ENCODE peak calls at places on chromosomes 7 and 10, in seven cellular contexts. One of them, this sample, is unnamed.

GRCh38 chr10:19328582-19328981 is 280.0 kb downstream of the MALRD1 start:
- DNase-seq in tibial nerve: no peak
- DNase-seq in ovary: no peak
- DNase-seq in ascending aorta: no peak
- DNase-seq in heart left ventricle: no peak
- DNase-seq in Panc1: no peak
- DNase-seq in PC-9: no peak
- DNase-seq in this sample: no peak

GRCh38 chr7:127628445-127628844 is 10.5 kb upstream of the PAX4 start:
- DNase-seq in tibial nerve: no peak
- DNase-seq in ovary: no peak
- DNase-seq in ascending aorta: no peak
- DNase-seq in heart left ventricle: no peak
- DNase-seq in Panc1: no peak
- DNase-seq in PC-9: no peak
- DNase-seq in this sample: no peak

GRCh38 chr10:109593686-109594085 is 329.6 kb downstream of the XPNPEP1 start:
- DNase-seq in tibial nerve: no peak
- DNase-seq in ovary: no peak
- DNase-seq in ascending aorta: no peak
- DNase-seq in heart left ventricle: no peak
- DNase-seq in Panc1: no peak
- DNase-seq in PC-9: no peak
- DNase-seq in this sample: no peak

GRCh38 chr7:96427143-96427542 is 105.2 kb upstream of the SLC25A13 start:
- DNase-seq in tibial nerve: no peak
- DNase-seq in ovary: no peak
- DNase-seq in ascending aorta: no peak
- DNase-seq in heart left ventricle: no peak
- DNase-seq in Panc1: no peak
- DNase-seq in PC-9: no peak
- DNase-seq in this sample: no peak

GRCh38 chr7:155969192-155969929 is 157.1 kb upstream of the SHH start:
- DNase-seq in tibial nerve: no peak
- DNase-seq in ovary: no peak
- DNase-seq in ascending aorta: no peak
- DNase-seq in heart left ventricle: no peak
- DNase-seq in Panc1: no peak
- DNase-seq in PC-9: no peak
- DNase-seq in this sample: no peak

GRCh38 chr7:2503056-2503941 is 16.3 kb upstream of the LFNG start:
- DNase-seq in tibial nerve: no peak
- DNase-seq in ovary: no peak
- DNase-seq in ascending aorta: no peak
- DNase-seq in heart left ventricle: no peak
- DNase-seq in Panc1: no peak
- DNase-seq in PC-9: no peak
- DNase-seq in this sample: no peak

GRCh38 chr7:100720645-100721504 is 607 bp downstream of the EPO start:
- DNase-seq in tibial nerve: no peak
- DNase-seq in ovary: no peak
- DNase-seq in ascending aorta: no peak
- DNase-seq in heart left ventricle: no peak
- DNase-seq in Panc1: no peak
- DNase-seq in PC-9: no peak
- DNase-seq in this sample: no peak

GRCh38 chr10:124417846-124418725 is 637 bp downstream of the OAT start:
- DNase-seq in tibial nerve: peak; percentile 28
- DNase-seq in ovary: peak; percentile 75
- DNase-seq in ascending aorta: no peak
- DNase-seq in heart left ventricle: peak; percentile 59
- DNase-seq in Panc1: no peak
- DNase-seq in PC-9: no peak
- DNase-seq in this sample: peak; percentile 74

GRCh38 chr7:2381227-2381626 is 22.2 kb upstream of the CHST12 start:
- DNase-seq in tibial nerve: no peak
- DNase-seq in ovary: no peak
- DNase-seq in ascending aorta: no peak
- DNase-seq in heart left ventricle: no peak
- DNase-seq in Panc1: no peak
- DNase-seq in PC-9: no peak
- DNase-seq in this sample: no peak

GRCh38 chr7:109376576-109376975 is 806.9 kb downstream of the DNAJB9 start:
- DNase-seq in tibial nerve: no peak
- DNase-seq in ovary: no peak
- DNase-seq in ascending aorta: no peak
- DNase-seq in heart left ventricle: no peak
- DNase-seq in Panc1: no peak
- DNase-seq in PC-9: no peak
- DNase-seq in this sample: no peak

GRCh38 chr10:53071505-53072125 is 299.0 kb upstream of the MBL2 start:
- DNase-seq in tibial nerve: no peak
- DNase-seq in ovary: no peak
- DNase-seq in ascending aorta: no peak
- DNase-seq in heart left ventricle: no peak
- DNase-seq in Panc1: no peak
- DNase-seq in PC-9: no peak
- DNase-seq in this sample: no peak

GRCh38 chr7:5284304-5285281 is 1.9 kb downstream of the SLC29A4 start:
- DNase-seq in tibial nerve: no peak
- DNase-seq in ovary: peak; percentile 61
- DNase-seq in ascending aorta: no peak
- DNase-seq in heart left ventricle: peak; percentile 50
- DNase-seq in Panc1: no peak
- DNase-seq in PC-9: peak; percentile 52
- DNase-seq in this sample: peak; percentile 82

GRCh38 chr7:99599836-99600235 is 1.8 kb downstream of the TMEM225B start:
- DNase-seq in tibial nerve: no peak
- DNase-seq in ovary: no peak
- DNase-seq in ascending aorta: no peak
- DNase-seq in heart left ventricle: no peak
- DNase-seq in Panc1: no peak
- DNase-seq in PC-9: no peak
- DNase-seq in this sample: no peak

GRCh38 chr10:105592468-105592867 is 951.4 kb downstream of the SORCS3 start:
- DNase-seq in tibial nerve: no peak
- DNase-seq in ovary: no peak
- DNase-seq in ascending aorta: no peak
- DNase-seq in heart left ventricle: no peak
- DNase-seq in Panc1: no peak
- DNase-seq in PC-9: no peak
- DNase-seq in this sample: no peak

GRCh38 chr7:26078437-26079362 is 73.3 kb upstream of the NFE2L3 start:
- DNase-seq in tibial nerve: peak; percentile 63
- DNase-seq in ovary: peak; percentile 19
- DNase-seq in ascending aorta: peak; percentile 26
- DNase-seq in heart left ventricle: peak; percentile 53
- DNase-seq in Panc1: no peak
- DNase-seq in PC-9: no peak
- DNase-seq in this sample: peak; percentile 86

GRCh38 chr10:61399386-61399785 is 53.8 kb downstream of the TMEM26 start:
- DNase-seq in tibial nerve: no peak
- DNase-seq in ovary: no peak
- DNase-seq in ascending aorta: no peak
- DNase-seq in heart left ventricle: no peak
- DNase-seq in Panc1: no peak
- DNase-seq in PC-9: no peak
- DNase-seq in this sample: no peak

GRCh38 chr10:6512182-6512581 is 67.9 kb downstream of the PRKCQ start:
- DNase-seq in tibial nerve: no peak
- DNase-seq in ovary: no peak
- DNase-seq in ascending aorta: no peak
- DNase-seq in heart left ventricle: no peak
- DNase-seq in Panc1: no peak
- DNase-seq in PC-9: no peak
- DNase-seq in this sample: no peak

GRCh38 chr10:75746356-75746755 is 314.9 kb downstream of the LRMDA start:
- DNase-seq in tibial nerve: no peak
- DNase-seq in ovary: no peak
- DNase-seq in ascending aorta: no peak
- DNase-seq in heart left ventricle: no peak
- DNase-seq in Panc1: no peak
- DNase-seq in PC-9: no peak
- DNase-seq in this sample: peak; percentile 17

GRCh38 chr7:130942211-130942964 is 208.4 kb upstream of the KLF14 start:
- DNase-seq in tibial nerve: peak; percentile 76
- DNase-seq in ovary: no peak
- DNase-seq in ascending aorta: no peak
- DNase-seq in heart left ventricle: no peak
- DNase-seq in Panc1: peak; percentile 91
- DNase-seq in PC-9: no peak
- DNase-seq in this sample: no peak

GRCh38 chr7:44441079-44441478 is 49.4 kb downstream of the NUDCD3 start:
- DNase-seq in tibial nerve: no peak
- DNase-seq in ovary: no peak
- DNase-seq in ascending aorta: no peak
- DNase-seq in heart left ventricle: no peak
- DNase-seq in Panc1: no peak
- DNase-seq in PC-9: peak; percentile 26
- DNase-seq in this sample: no peak

GRCh38 chr7:29265208-29265923 is 70.8 kb downstream of the CHN2 start:
- DNase-seq in tibial nerve: peak; percentile 32
- DNase-seq in ovary: no peak
- DNase-seq in ascending aorta: no peak
- DNase-seq in heart left ventricle: no peak
- DNase-seq in Panc1: no peak
- DNase-seq in PC-9: no peak
- DNase-seq in this sample: peak; percentile 82

GRCh38 chr7:75937958-75938786 is 23.2 kb downstream of the POR start:
- DNase-seq in tibial nerve: peak; percentile 70
- DNase-seq in ovary: peak; percentile 49
- DNase-seq in ascending aorta: peak; percentile 48
- DNase-seq in heart left ventricle: peak; percentile 92
- DNase-seq in Panc1: no peak
- DNase-seq in PC-9: no peak
- DNase-seq in this sample: no peak

GRCh38 chr7:23713285-23714235 is 3.5 kb downstream of the STK31 start:
- DNase-seq in tibial nerve: no peak
- DNase-seq in ovary: no peak
- DNase-seq in ascending aorta: no peak
- DNase-seq in heart left ventricle: no peak
- DNase-seq in Panc1: peak; percentile 77
- DNase-seq in PC-9: peak; percentile 93
- DNase-seq in this sample: no peak

GRCh38 chr7:75072978-75073282 is 672 bp downstream of the RCC1L start:
- DNase-seq in tibial nerve: no peak
- DNase-seq in ovary: no peak
- DNase-seq in ascending aorta: no peak
- DNase-seq in heart left ventricle: no peak
- DNase-seq in Panc1: no peak
- DNase-seq in PC-9: no peak
- DNase-seq in this sample: no peak

GRCh38 chr7:101386558-101387199 is 24.0 kb downstream of the COL26A1 start:
- DNase-seq in tibial nerve: no peak
- DNase-seq in ovary: no peak
- DNase-seq in ascending aorta: no peak
- DNase-seq in heart left ventricle: peak; percentile 33
- DNase-seq in Panc1: no peak
- DNase-seq in PC-9: no peak
- DNase-seq in this sample: peak; percentile 29

GRCh38 chr7:2093841-2094220 is 138.9 kb downstream of the MAD1L1 start:
- DNase-seq in tibial nerve: no peak
- DNase-seq in ovary: peak; percentile 22
- DNase-seq in ascending aorta: no peak
- DNase-seq in heart left ventricle: no peak
- DNase-seq in Panc1: no peak
- DNase-seq in PC-9: no peak
- DNase-seq in this sample: no peak

GRCh38 chr7:91090684-91091083 is 173.5 kb upstream of the FZD1 start:
- DNase-seq in tibial nerve: no peak
- DNase-seq in ovary: no peak
- DNase-seq in ascending aorta: no peak
- DNase-seq in heart left ventricle: no peak
- DNase-seq in Panc1: no peak
- DNase-seq in PC-9: no peak
- DNase-seq in this sample: no peak

GRCh38 chr7:91093181-91093580 is 171.1 kb upstream of the FZD1 start:
- DNase-seq in tibial nerve: no peak
- DNase-seq in ovary: no peak
- DNase-seq in ascending aorta: no peak
- DNase-seq in heart left ventricle: no peak
- DNase-seq in Panc1: no peak
- DNase-seq in PC-9: no peak
- DNase-seq in this sample: no peak

GRCh38 chr7:91088156-91088555 is 176.1 kb upstream of the FZD1 start:
- DNase-seq in tibial nerve: no peak
- DNase-seq in ovary: no peak
- DNase-seq in ascending aorta: no peak
- DNase-seq in heart left ventricle: no peak
- DNase-seq in Panc1: no peak
- DNase-seq in PC-9: no peak
- DNase-seq in this sample: no peak

GRCh38 chr7:91091631-91092030 is 172.6 kb upstream of the FZD1 start:
- DNase-seq in tibial nerve: no peak
- DNase-seq in ovary: no peak
- DNase-seq in ascending aorta: no peak
- DNase-seq in heart left ventricle: no peak
- DNase-seq in Panc1: no peak
- DNase-seq in PC-9: no peak
- DNase-seq in this sample: no peak

GRCh38 chr7:91089382-91089963 is 174.8 kb upstream of the FZD1 start:
- DNase-seq in tibial nerve: peak; percentile 27
- DNase-seq in ovary: no peak
- DNase-seq in ascending aorta: no peak
- DNase-seq in heart left ventricle: no peak
- DNase-seq in Panc1: peak; percentile 24
- DNase-seq in PC-9: no peak
- DNase-seq in this sample: peak; percentile 64
- TF ChIP-seq CTCF in tibial nerve: peak; percentile 66
- TF ChIP-seq CTCF in ovary: peak; percentile 71
- TF ChIP-seq CTCF in ascending aorta: peak; percentile 76
- TF ChIP-seq CTCF in heart left ventricle: peak; percentile 84
- TF ChIP-seq CTCF in Panc1: peak; percentile 81
- TF ChIP-seq CTCF in PC-9: peak; percentile 84
- TF ChIP-seq CTCF in this sample: peak; percentile 79

GRCh38 chr10:102009801-102010425 is 46.1 kb downstream of the ARMH3 start:
- DNase-seq in tibial nerve: peak; percentile 70
- DNase-seq in ovary: peak; percentile 30
- DNase-seq in ascending aorta: no peak
- DNase-seq in heart left ventricle: peak; percentile 53
- DNase-seq in Panc1: peak; percentile 90
- DNase-seq in PC-9: peak; percentile 76
- DNase-seq in this sample: peak; percentile 92
- H3K27ac ChIP-seq in tibial nerve: no peak overlapping the region
- H3K27ac ChIP-seq in ovary: no peak overlapping the region
- H3K27ac ChIP-seq in ascending aorta: no peak overlapping the region
- H3K27ac ChIP-seq in heart left ventricle: no peak overlapping the region
- H3K27ac ChIP-seq in Panc1: no peak overlapping the region
- H3K27ac ChIP-seq in PC-9: no peak overlapping the region
- H3K27ac ChIP-seq in this sample: no peak overlapping the region

GRCh38 chr7:27129729-27130539 is 623 bp downstream of the HOXA4 start:
- DNase-seq in tibial nerve: no peak
- DNase-seq in ovary: no peak
- DNase-seq in ascending aorta: no peak
- DNase-seq in heart left ventricle: no peak
- DNase-seq in Panc1: no peak
- DNase-seq in PC-9: no peak
- DNase-seq in this sample: no peak
- TF ChIP-seq CTCF in tibial nerve: peak; percentile 21
- TF ChIP-seq CTCF in ovary: no peak
- TF ChIP-seq CTCF in ascending aorta: peak; percentile 46
- TF ChIP-seq CTCF in heart left ventricle: peak; percentile 12
- TF ChIP-seq CTCF in Panc1: no peak
- TF ChIP-seq CTCF in PC-9: no peak
- TF ChIP-seq CTCF in this sample: no peak

GRCh38 chr10:71390435-71390820 is 6.3 kb upstream of the CDH23 start:
- DNase-seq in tibial nerve: no peak
- DNase-seq in ovary: no peak
- DNase-seq in ascending aorta: no peak
- DNase-seq in heart left ventricle: no peak
- DNase-seq in Panc1: no peak
- DNase-seq in PC-9: no peak
- DNase-seq in this sample: no peak
- H3K27ac ChIP-seq in tibial nerve: no peak overlapping the region
- H3K27ac ChIP-seq in ovary: no peak overlapping the region
- H3K27ac ChIP-seq in ascending aorta: no peak overlapping the region
- H3K27ac ChIP-seq in heart left ventricle: no peak overlapping the region
- H3K27ac ChIP-seq in Panc1: no peak overlapping the region
- H3K27ac ChIP-seq in PC-9: no peak overlapping the region
- H3K27ac ChIP-seq in this sample: no peak overlapping the region

This sample was measured in cardiac muscle cell.